ENCODE peak calls at places on chromosomes 3 and 15, in seven cellular contexts. One of them, this sample, is unnamed.

GRCh38 chr15:73237910-73238309 is 130.8 kb downstream of the HCN4 start:
- DNase-seq in stomach: no peak
- DNase-seq in H9: no peak
- DNase-seq in SJCRH30: no peak
- DNase-seq in colonic mucosa: no peak
- DNase-seq in Karpas-422: no peak
- DNase-seq in small intestine: no peak
- DNase-seq in this sample: no peak

GRCh38 chr3:195095704-195096036 is 175.3 kb downstream of the XXYLT1 start:
- DNase-seq in small intestine: no peak
- DNase-seq in Karpas-422: no peak
- DNase-seq in stomach: no peak
- DNase-seq in H9: no peak
- DNase-seq in colonic mucosa: no peak
- DNase-seq in SJCRH30: no peak
- DNase-seq in this sample: no peak

GRCh38 chr3:52144034-52144795 is 10.0 kb downstream of the POC1A start:
- DNase-seq in colonic mucosa: peak; percentile 85
- DNase-seq in small intestine: peak; percentile 74
- DNase-seq in SJCRH30: peak; percentile 84
- DNase-seq in Karpas-422: peak; percentile 93
- DNase-seq in stomach: peak; percentile 90
- DNase-seq in H9: peak; percentile 82
- DNase-seq in this sample: peak; percentile 84

GRCh38 chr3:21326704-21327103 is 424.3 kb downstream of the ZNF385D start:
- DNase-seq in small intestine: no peak
- DNase-seq in H9: no peak
- DNase-seq in Karpas-422: no peak
- DNase-seq in stomach: no peak
- DNase-seq in SJCRH30: no peak
- DNase-seq in colonic mucosa: no peak
- DNase-seq in this sample: no peak

GRCh38 chr3:27596920-27597319 is 112.7 kb upstream of the SLC4A7 start:
- DNase-seq in stomach: no peak
- DNase-seq in colonic mucosa: no peak
- DNase-seq in small intestine: no peak
- DNase-seq in Karpas-422: no peak
- DNase-seq in H9: no peak
- DNase-seq in SJCRH30: no peak
- DNase-seq in this sample: no peak

GRCh38 chr3:136332776-136333175 is 82.6 kb downstream of the PCCB start:
- DNase-seq in Karpas-422: no peak
- DNase-seq in small intestine: no peak
- DNase-seq in stomach: no peak
- DNase-seq in SJCRH30: no peak
- DNase-seq in colonic mucosa: no peak
- DNase-seq in H9: no peak
- DNase-seq in this sample: no peak

GRCh38 chr15:78322243-78322642 is 17.9 kb upstream of the CRABP1 start:
- DNase-seq in H9: peak; percentile 50
- DNase-seq in Karpas-422: no peak
- DNase-seq in SJCRH30: peak; percentile 36
- DNase-seq in small intestine: no peak
- DNase-seq in colonic mucosa: no peak
- DNase-seq in stomach: no peak
- DNase-seq in this sample: no peak

GRCh38 chr3:21752749-21753347 is 1.8 kb upstream of the ZNF385D start:
- DNase-seq in small intestine: no peak
- DNase-seq in stomach: no peak
- DNase-seq in H9: no peak
- DNase-seq in Karpas-422: peak; percentile 74
- DNase-seq in colonic mucosa: no peak
- DNase-seq in SJCRH30: peak; percentile 31
- DNase-seq in this sample: peak; percentile 5

GRCh38 chr3:120348065-120348980 is 831 bp downstream of the LRRC58 start:
- DNase-seq in SJCRH30: no peak
- DNase-seq in H9: peak; percentile 78
- DNase-seq in stomach: no peak
- DNase-seq in Karpas-422: peak; percentile 83
- DNase-seq in small intestine: peak; percentile 52
- DNase-seq in colonic mucosa: peak; percentile 59
- DNase-seq in this sample: no peak

GRCh38 chr3:141360888-141361598 is 7.3 kb upstream of the ZBTB38 start:
- DNase-seq in SJCRH30: no peak
- DNase-seq in colonic mucosa: peak; percentile 42
- DNase-seq in Karpas-422: peak; percentile 59
- DNase-seq in stomach: no peak
- DNase-seq in H9: no peak
- DNase-seq in small intestine: peak; percentile 75
- DNase-seq in this sample: peak; percentile 87

GRCh38 chr15:43376017-43376705 is 5.3 kb downstream of the TUBGCP4 start:
- DNase-seq in SJCRH30: peak; percentile 23
- DNase-seq in small intestine: peak; percentile 23
- DNase-seq in H9: peak; percentile 40
- DNase-seq in colonic mucosa: peak; percentile 27
- DNase-seq in Karpas-422: peak; percentile 83
- DNase-seq in stomach: no peak
- DNase-seq in this sample: peak; percentile 51

GRCh38 chr3:193946945-193947344 is 189.0 kb upstream of the HES1 start:
- DNase-seq in stomach: no peak
- DNase-seq in SJCRH30: no peak
- DNase-seq in colonic mucosa: peak; percentile 16
- DNase-seq in H9: no peak
- DNase-seq in small intestine: peak; percentile 53
- DNase-seq in Karpas-422: no peak
- DNase-seq in this sample: no peak

GRCh38 chr3:68025189-68025588 is 370.8 kb upstream of the SUCLG2 start:
- DNase-seq in H9: no peak
- DNase-seq in small intestine: no peak
- DNase-seq in SJCRH30: no peak
- DNase-seq in Karpas-422: no peak
- DNase-seq in stomach: no peak
- DNase-seq in colonic mucosa: no peak
- DNase-seq in this sample: no peak

GRCh38 chr3:193196746-193197145 is 44.3 kb upstream of the PLAAT1 start:
- DNase-seq in colonic mucosa: no peak
- DNase-seq in stomach: no peak
- DNase-seq in small intestine: no peak
- DNase-seq in SJCRH30: no peak
- DNase-seq in H9: no peak
- DNase-seq in Karpas-422: no peak
- DNase-seq in this sample: no peak

GRCh38 chr3:118501152-118501551 is 533.5 kb downstream of the IGSF11 start:
- DNase-seq in SJCRH30: peak; percentile 4
- DNase-seq in small intestine: no peak
- DNase-seq in Karpas-422: peak; percentile 44
- DNase-seq in stomach: peak; percentile 39
- DNase-seq in H9: peak; percentile 71
- DNase-seq in colonic mucosa: peak; percentile 24
- DNase-seq in this sample: no peak

GRCh38 chr15:51192560-51193280 is 98.0 kb upstream of the TNFAIP8L3 start:
- DNase-seq in small intestine: peak; percentile 80
- DNase-seq in colonic mucosa: peak; percentile 95
- DNase-seq in Karpas-422: peak; percentile 92
- DNase-seq in H9: peak; percentile 90
- DNase-seq in SJCRH30: peak; percentile 79
- DNase-seq in stomach: peak; percentile 91
- DNase-seq in this sample: peak; percentile 82

GRCh38 chr3:24315991-24316390 is 178.7 kb downstream of the THRB start:
- DNase-seq in colonic mucosa: no peak
- DNase-seq in H9: no peak
- DNase-seq in Karpas-422: no peak
- DNase-seq in SJCRH30: no peak
- DNase-seq in stomach: no peak
- DNase-seq in small intestine: no peak
- DNase-seq in this sample: no peak

GRCh38 chr15:20352241-20353200 is 189.1 kb downstream of the GOLGA6L6 start:
- DNase-seq in Karpas-422: no peak
- DNase-seq in colonic mucosa: no peak
- DNase-seq in stomach: no peak
- DNase-seq in SJCRH30: no peak
- DNase-seq in H9: peak; percentile 27
- DNase-seq in small intestine: no peak
- DNase-seq in this sample: no peak

GRCh38 chr15:86690566-86690965 is 610.9 kb downstream of the AGBL1 start:
- DNase-seq in small intestine: no peak
- DNase-seq in stomach: no peak
- DNase-seq in SJCRH30: no peak
- DNase-seq in H9: no peak
- DNase-seq in colonic mucosa: no peak
- DNase-seq in Karpas-422: no peak
- DNase-seq in this sample: peak; percentile 3

GRCh38 chr3:151919446-151919845 is 46.0 kb downstream of the SUCNR1 start:
- DNase-seq in SJCRH30: no peak
- DNase-seq in stomach: no peak
- DNase-seq in H9: no peak
- DNase-seq in small intestine: no peak
- DNase-seq in Karpas-422: no peak
- DNase-seq in colonic mucosa: no peak
- DNase-seq in this sample: no peak

GRCh38 chr3:101940521-101940992 is 91.2 kb downstream of the NFKBIZ start:
- DNase-seq in SJCRH30: peak; percentile 82
- DNase-seq in small intestine: no peak
- DNase-seq in Karpas-422: no peak
- DNase-seq in H9: peak; percentile 38
- DNase-seq in colonic mucosa: no peak
- DNase-seq in stomach: no peak
- DNase-seq in this sample: no peak

GRCh38 chr15:72168131-72168825 is 29.3 kb downstream of the GRAMD2A start:
- DNase-seq in colonic mucosa: no peak
- DNase-seq in SJCRH30: peak; percentile 33
- DNase-seq in H9: no peak
- DNase-seq in stomach: peak; percentile 34
- DNase-seq in small intestine: peak; percentile 24
- DNase-seq in Karpas-422: no peak
- DNase-seq in this sample: peak; percentile 64

GRCh38 chr3:76938962-76939361 is 100.9 kb upstream of the ROBO2 start:
- DNase-seq in H9: no peak
- DNase-seq in small intestine: no peak
- DNase-seq in colonic mucosa: no peak
- DNase-seq in stomach: no peak
- DNase-seq in Karpas-422: no peak
- DNase-seq in SJCRH30: no peak
- DNase-seq in this sample: no peak

GRCh38 chr15:91021516-91022074 is 799 bp downstream of the VPS33B start:
- DNase-seq in H9: no peak
- DNase-seq in stomach: no peak
- DNase-seq in small intestine: peak; percentile 20
- DNase-seq in SJCRH30: no peak
- DNase-seq in colonic mucosa: no peak
- DNase-seq in Karpas-422: peak; percentile 68
- DNase-seq in this sample: no peak

GRCh38 chr3:46846624-46847542 is 16.4 kb downstream of the MYL3 start:
- DNase-seq in colonic mucosa: peak; percentile 19
- DNase-seq in H9: peak; percentile 24
- DNase-seq in stomach: peak; percentile 17
- DNase-seq in small intestine: no peak
- DNase-seq in SJCRH30: peak; percentile 0
- DNase-seq in Karpas-422: no peak
- DNase-seq in this sample: no peak

GRCh38 chr15:75152382-75153079 is 49.2 kb upstream of the C15orf39 start:
- DNase-seq in stomach: no peak
- DNase-seq in colonic mucosa: no peak
- DNase-seq in small intestine: no peak
- DNase-seq in Karpas-422: no peak
- DNase-seq in SJCRH30: no peak
- DNase-seq in H9: no peak
- DNase-seq in this sample: no peak

GRCh38 chr15:75151214-75152128 is 50.2 kb upstream of the C15orf39 start:
- DNase-seq in SJCRH30: peak; percentile 26
- DNase-seq in stomach: no peak
- DNase-seq in H9: no peak
- DNase-seq in Karpas-422: no peak
- DNase-seq in small intestine: no peak
- DNase-seq in colonic mucosa: no peak
- DNase-seq in this sample: no peak

GRCh38 chr15:75148293-75148692 is 53.4 kb upstream of the C15orf39 start:
- DNase-seq in small intestine: no peak
- DNase-seq in Karpas-422: no peak
- DNase-seq in H9: no peak
- DNase-seq in stomach: no peak
- DNase-seq in SJCRH30: no peak
- DNase-seq in colonic mucosa: no peak
- DNase-seq in this sample: no peak

GRCh38 chr15:75153084-75153483 is 48.6 kb upstream of the C15orf39 start:
- DNase-seq in small intestine: no peak
- DNase-seq in Karpas-422: peak; percentile 80
- DNase-seq in SJCRH30: peak; percentile 70
- DNase-seq in stomach: no peak
- DNase-seq in H9: no peak
- DNase-seq in colonic mucosa: no peak
- DNase-seq in this sample: peak; percentile 68

GRCh38 chr15:75149911-75150709 is 51.6 kb upstream of the C15orf39 start:
- DNase-seq in H9: no peak
- DNase-seq in small intestine: no peak
- DNase-seq in stomach: no peak
- DNase-seq in Karpas-422: no peak
- DNase-seq in SJCRH30: peak; percentile 42
- DNase-seq in colonic mucosa: no peak
- DNase-seq in this sample: no peak
- H3K9me3 ChIP-seq in H9: peaks cover 4% of the 10 kb centered on the region
- H3K9me3 ChIP-seq in small intestine: peaks cover 2% of the 10 kb centered on the region
- H3K9me3 ChIP-seq in stomach: peaks cover 8% of the 10 kb centered on the region
- H3K9me3 ChIP-seq in Karpas-422: no peaks in the 10 kb centered on the region
- H3K9me3 ChIP-seq in SJCRH30: peaks cover 8% of the 10 kb centered on the region
- H3K9me3 ChIP-seq in colonic mucosa: no peaks in the 10 kb centered on the region
- H3K9me3 ChIP-seq in this sample: peaks cover 10% of the 10 kb centered on the region

GRCh38 chr3:42317137-42317536 is 51.2 kb upstream of the CCK start:
- DNase-seq in colonic mucosa: no peak
- DNase-seq in small intestine: no peak
- DNase-seq in Karpas-422: no peak
- DNase-seq in stomach: no peak
- DNase-seq in H9: no peak
- DNase-seq in SJCRH30: no peak
- DNase-seq in this sample: no peak
- H3K9me3 ChIP-seq in colonic mucosa: peaks cover 6% of the 10 kb centered on the region
- H3K9me3 ChIP-seq in small intestine: no peaks in the 10 kb centered on the region
- H3K9me3 ChIP-seq in Karpas-422: peaks cover 24% of the 10 kb centered on the region
- H3K9me3 ChIP-seq in stomach: peaks cover 30% of the 10 kb centered on the region
- H3K9me3 ChIP-seq in H9: peaks cover 7% of the 10 kb centered on the region
- H3K9me3 ChIP-seq in SJCRH30: no peaks in the 10 kb centered on the region
- H3K9me3 ChIP-seq in this sample: peaks cover 17% of the 10 kb centered on the region

GRCh38 chr3:131458653-131459052 is 44.1 kb downstream of the MRPL3 start:
- DNase-seq in colonic mucosa: no peak
- DNase-seq in H9: no peak
- DNase-seq in stomach: no peak
- DNase-seq in Karpas-422: no peak
- DNase-seq in SJCRH30: no peak
- DNase-seq in small intestine: no peak
- DNase-seq in this sample: no peak
- H3K9me3 ChIP-seq in colonic mucosa: no peaks in the 10 kb centered on the region
- H3K9me3 ChIP-seq in H9: no peaks in the 10 kb centered on the region
- H3K9me3 ChIP-seq in stomach: no peaks in the 10 kb centered on the region
- H3K9me3 ChIP-seq in Karpas-422: no peaks in the 10 kb centered on the region
- H3K9me3 ChIP-seq in SJCRH30: no peaks in the 10 kb centered on the region
- H3K9me3 ChIP-seq in small intestine: no peaks in the 10 kb centered on the region
- H3K9me3 ChIP-seq in this sample: no peaks in the 10 kb centered on the region

DNA sequence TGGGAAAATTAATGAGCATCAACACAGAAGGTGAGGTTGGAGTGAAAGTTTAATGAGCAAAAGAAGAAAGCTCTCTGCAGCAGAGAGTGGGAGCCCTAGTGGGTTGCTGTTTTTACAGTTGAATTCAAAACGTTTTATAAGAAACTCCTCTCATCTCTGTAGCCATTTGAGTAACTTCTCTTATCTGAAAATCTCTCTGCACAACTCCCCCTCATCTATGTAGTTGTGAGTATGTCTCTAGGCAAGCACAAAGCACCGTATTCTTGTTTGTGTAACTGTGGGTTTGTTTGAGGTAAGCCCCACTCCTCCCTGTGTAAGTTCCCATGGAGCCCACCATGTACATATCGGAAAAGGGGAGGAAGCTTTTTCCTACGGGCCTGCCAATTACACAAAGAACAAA is 56.5 kb upstream of the GOLGA6L2 start:
- DNase-seq in SJCRH30: no peak
- DNase-seq in small intestine: no peak
- DNase-seq in Karpas-422: no peak
- DNase-seq in H9: no peak
- DNase-seq in stomach: no peak
- DNase-seq in colonic mucosa: no peak
- DNase-seq in this sample: no peak
- H3K9me3 ChIP-seq in SJCRH30: no peaks in the 10 kb centered on the region
- H3K9me3 ChIP-seq in small intestine: no peaks in the 10 kb centered on the region
- H3K9me3 ChIP-seq in Karpas-422: no peaks in the 10 kb centered on the region
- H3K9me3 ChIP-seq in H9: peaks cover 40% of the 10 kb centered on the region
- H3K9me3 ChIP-seq in stomach: peaks cover 5% of the 10 kb centered on the region
- H3K9me3 ChIP-seq in colonic mucosa: no peaks in the 10 kb centered on the region
- H3K9me3 ChIP-seq in this sample: no peaks in the 10 kb centered on the region

This sample was measured in Caco-2.